ENCODE peak calls at places on chromosomes 11 and 22, in seven cellular contexts. One of them, this sample, is unnamed. For H3K4me1, the result is how much of the 10 kb centered on the place peaks cover.

GRCh38 chr11:4916581-4916980 is 2.6 kb downstream of the OR51G2 start:
- DNase-seq in SK-N-SH: no peak
- DNase-seq in HepG2: peak
- DNase-seq in K562: no peak
- DNase-seq in PC-3: no peak
- DNase-seq in endodermal cell: no peak
- DNase-seq in kidney: no peak
- DNase-seq in this sample: no peak

GRCh38 chr11:121586727-121587126 is 134.0 kb upstream of the SORL1-AS1 start:
- DNase-seq in SK-N-SH: no peak
- DNase-seq in HepG2: no peak
- DNase-seq in K562: no peak
- DNase-seq in PC-3: no peak
- DNase-seq in endodermal cell: no peak
- DNase-seq in kidney: no peak
- DNase-seq in this sample: no peak

GRCh38 chr11:120657306-120658070 is 145.9 kb downstream of the GRIK4 start:
- DNase-seq in SK-N-SH: no peak
- DNase-seq in HepG2: no peak
- DNase-seq in K562: no peak
- DNase-seq in PC-3: no peak
- DNase-seq in endodermal cell: no peak
- DNase-seq in kidney: no peak
- DNase-seq in this sample: no peak

GRCh38 chr22:24207264-24208011 is 26.2 kb downstream of the SUSD2 start:
- DNase-seq in SK-N-SH: no peak
- DNase-seq in HepG2: no peak
- DNase-seq in K562: no peak
- DNase-seq in PC-3: no peak
- DNase-seq in endodermal cell: no peak
- DNase-seq in kidney: no peak
- DNase-seq in this sample: no peak

GRCh38 chr11:858053-858992 is 15.7 kb downstream of the TSPAN4 start:
- DNase-seq in SK-N-SH: no peak
- DNase-seq in HepG2: no peak
- DNase-seq in K562: no peak
- DNase-seq in PC-3: no peak
- DNase-seq in endodermal cell: no peak
- DNase-seq in kidney: no peak
- DNase-seq in this sample: no peak

GRCh38 chr11:117195208-117195607 is 4.0 kb upstream of the TAGLN start:
- DNase-seq in SK-N-SH: no peak
- DNase-seq in HepG2: no peak
- DNase-seq in K562: no peak
- DNase-seq in PC-3: no peak
- DNase-seq in endodermal cell: no peak
- DNase-seq in kidney: peak
- DNase-seq in this sample: no peak

GRCh38 chr11:84673753-84674152 is 953.4 kb downstream of the DLG2 start:
- DNase-seq in SK-N-SH: no peak
- DNase-seq in HepG2: no peak
- DNase-seq in K562: no peak
- DNase-seq in PC-3: no peak
- DNase-seq in endodermal cell: peak
- DNase-seq in kidney: no peak
- DNase-seq in this sample: peak

GRCh38 chr11:107733518-107733917 is 21.7 kb upstream of the SLN start:
- DNase-seq in SK-N-SH: no peak
- DNase-seq in HepG2: no peak
- DNase-seq in K562: no peak
- DNase-seq in PC-3: no peak
- DNase-seq in endodermal cell: no peak
- DNase-seq in kidney: no peak
- DNase-seq in this sample: no peak

GRCh38 chr11:50379484-50379883 is 346.8 kb downstream of the OR4C45 start:
- DNase-seq in SK-N-SH: no peak
- DNase-seq in HepG2: no peak
- DNase-seq in K562: no peak
- DNase-seq in PC-3: no peak
- DNase-seq in endodermal cell: no peak
- DNase-seq in kidney: no peak
- DNase-seq in this sample: no peak

GRCh38 chr11:25520459-25520858 is 811.5 kb upstream of the ANO3 start:
- DNase-seq in SK-N-SH: no peak
- DNase-seq in HepG2: no peak
- DNase-seq in K562: no peak
- DNase-seq in PC-3: no peak
- DNase-seq in endodermal cell: no peak
- DNase-seq in kidney: no peak
- DNase-seq in this sample: no peak
- H3K9ac ChIP-seq in SK-N-SH: no peak
- H3K9ac ChIP-seq in HepG2: no peak
- H3K9ac ChIP-seq in K562: no peak
- H3K9ac ChIP-seq in PC-3: no peak
- H3K9ac ChIP-seq in endodermal cell: no peak
- H3K9ac ChIP-seq in kidney: no peak
- H3K9ac ChIP-seq in this sample: no peak

GRCh38 chr11:12802418-12803085 is 128.3 kb downstream of the TEAD1 start:
- DNase-seq in SK-N-SH: no peak
- DNase-seq in HepG2: peak
- DNase-seq in K562: peak
- DNase-seq in PC-3: peak
- DNase-seq in endodermal cell: no peak
- DNase-seq in kidney: peak
- DNase-seq in this sample: peak
- H3K4me1 ChIP-seq in SK-N-SH: half or more
- H3K4me1 ChIP-seq in HepG2: half or more
- H3K4me1 ChIP-seq in K562: under half
- H3K4me1 ChIP-seq in PC-3: half or more
- H3K4me1 ChIP-seq in endodermal cell: under half
- H3K4me1 ChIP-seq in kidney: half or more
- H3K4me1 ChIP-seq in this sample: under half

DNA sequence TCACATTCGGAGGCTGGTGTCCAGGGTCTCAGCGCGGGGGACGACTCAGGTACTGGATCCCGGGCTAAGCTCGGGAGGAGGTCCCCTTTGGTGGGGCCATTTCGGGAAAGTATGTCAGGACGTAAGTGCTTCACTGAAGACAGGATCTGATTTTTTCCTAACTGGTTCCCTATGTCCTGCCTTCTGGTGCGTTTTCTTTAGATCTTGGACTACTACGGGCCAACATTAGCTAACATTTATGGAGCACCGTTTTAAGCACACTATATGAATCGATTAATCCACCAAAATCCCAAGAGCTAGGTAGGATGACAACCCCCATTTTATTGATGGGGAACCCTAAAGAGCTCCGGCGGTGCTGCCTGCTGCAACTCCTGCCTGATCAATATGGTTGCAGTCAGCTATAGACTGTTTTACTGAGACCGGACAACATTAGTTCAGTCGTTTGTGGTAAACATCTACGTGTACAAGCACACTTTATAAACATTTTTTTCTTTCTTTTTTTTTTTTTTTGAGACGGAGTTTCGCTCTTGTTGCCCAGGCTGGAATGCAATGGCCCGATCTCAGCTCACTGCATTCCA is 17.0 kb upstream of the WDR74 start:
- DNase-seq in SK-N-SH: no peak
- DNase-seq in HepG2: no peak
- DNase-seq in K562: no peak
- DNase-seq in PC-3: peak
- DNase-seq in endodermal cell: no peak
- DNase-seq in kidney: no peak
- DNase-seq in this sample: no peak
- H3K9ac ChIP-seq in SK-N-SH: peak
- H3K9ac ChIP-seq in HepG2: peak
- H3K9ac ChIP-seq in K562: peak
- H3K9ac ChIP-seq in PC-3: peak
- H3K9ac ChIP-seq in endodermal cell: peak
- H3K9ac ChIP-seq in kidney: peak
- H3K9ac ChIP-seq in this sample: peak

GRCh38 chr11:133937468-133937867 is 19.3 kb downstream of the IGSF9B start:
- DNase-seq in SK-N-SH: no peak
- DNase-seq in HepG2: no peak
- DNase-seq in K562: no peak
- DNase-seq in PC-3: no peak
- DNase-seq in endodermal cell: no peak
- DNase-seq in kidney: peak
- DNase-seq in this sample: no peak
- H3K4me1 ChIP-seq in SK-N-SH: half or more
- H3K4me1 ChIP-seq in HepG2: under half
- H3K4me1 ChIP-seq in K562: under half
- H3K4me1 ChIP-seq in PC-3: under half
- H3K4me1 ChIP-seq in endodermal cell: under half
- H3K4me1 ChIP-seq in kidney: under half
- H3K4me1 ChIP-seq in this sample: under half

GRCh38 chr11:23903044-23903704 is 593.7 kb upstream of the LUZP2 start:
- DNase-seq in SK-N-SH: no peak
- DNase-seq in HepG2: peak
- DNase-seq in K562: no peak
- DNase-seq in PC-3: peak
- DNase-seq in endodermal cell: no peak
- DNase-seq in kidney: no peak
- DNase-seq in this sample: peak
- H3K9ac ChIP-seq in SK-N-SH: no peak
- H3K9ac ChIP-seq in HepG2: no peak
- H3K9ac ChIP-seq in K562: no peak
- H3K9ac ChIP-seq in PC-3: no peak
- H3K9ac ChIP-seq in endodermal cell: no peak
- H3K9ac ChIP-seq in kidney: no peak
- H3K9ac ChIP-seq in this sample: no peak

DNA sequence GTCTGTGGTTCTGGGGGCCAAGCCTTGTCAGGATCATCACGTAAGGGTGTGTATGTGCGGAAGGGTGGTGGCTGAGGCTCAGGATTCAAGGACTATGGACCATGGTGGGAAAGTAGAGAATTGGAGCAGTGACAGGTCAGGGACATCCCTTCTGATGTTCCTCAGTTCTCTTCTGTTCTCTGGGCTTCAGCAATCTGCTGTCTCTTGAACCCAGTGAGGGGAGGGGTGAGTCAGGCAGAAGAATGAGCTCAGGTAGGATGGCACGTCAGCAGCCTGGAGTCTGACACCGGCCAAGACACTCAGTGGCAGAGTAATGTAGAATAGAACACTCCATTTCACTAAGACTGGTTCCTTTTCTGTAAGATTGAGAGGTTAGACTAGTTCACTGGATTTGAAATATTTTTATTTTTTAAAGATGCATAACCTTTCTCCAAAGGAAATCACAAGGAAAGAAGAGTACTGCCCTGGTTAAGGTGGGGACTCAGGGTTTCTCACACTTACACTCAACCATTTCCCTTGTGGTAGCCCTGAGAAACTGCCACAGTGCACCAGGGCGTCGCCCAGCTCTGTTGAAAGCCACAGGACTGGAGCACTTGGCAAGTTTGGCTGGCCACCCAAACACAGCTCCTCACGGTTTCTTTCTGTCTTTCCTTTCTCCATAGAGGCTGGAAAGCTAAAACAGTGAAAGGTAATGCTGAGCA is 23.2 kb upstream of the MICAL2 start:
- DNase-seq in SK-N-SH: no peak
- DNase-seq in HepG2: no peak
- DNase-seq in K562: no peak
- DNase-seq in PC-3: peak
- DNase-seq in endodermal cell: no peak
- DNase-seq in kidney: no peak
- DNase-seq in this sample: peak
- H3K4me1 ChIP-seq in SK-N-SH: under half
- H3K4me1 ChIP-seq in HepG2: half or more
- H3K4me1 ChIP-seq in K562: under half
- H3K4me1 ChIP-seq in PC-3: half or more
- H3K4me1 ChIP-seq in endodermal cell: under half
- H3K4me1 ChIP-seq in kidney: under half
- H3K4me1 ChIP-seq in this sample: under half

GRCh38 chr11:96149743-96150555 is 193.0 kb downstream of the MAML2 start:
- DNase-seq in SK-N-SH: no peak
- DNase-seq in HepG2: peak
- DNase-seq in K562: no peak
- DNase-seq in PC-3: peak
- DNase-seq in endodermal cell: no peak
- DNase-seq in kidney: no peak
- DNase-seq in this sample: peak
- H3K9ac ChIP-seq in SK-N-SH: peak
- H3K9ac ChIP-seq in HepG2: no peak
- H3K9ac ChIP-seq in K562: no peak
- H3K9ac ChIP-seq in PC-3: peak
- H3K9ac ChIP-seq in endodermal cell: no peak
- H3K9ac ChIP-seq in kidney: no peak
- H3K9ac ChIP-seq in this sample: no peak

This sample was measured in adipocyte.